ENCODE peak calls at places on chromosome 10, in eight cellular contexts. V, I, O, L, W, B, H and D are unnamed samples. For H3K36me3, the result is how much of the 10 kb centered on the place peaks cover.

GRCh38 chr10:24419067-24419466 is 210.1 kb downstream of the KIAA1217 start:
- DNase-seq in V (no peak), I (no peak), O (no peak), L (no peak), W (no peak), B (no peak), H (no peak), D (no peak)

GRCh38 chr10:77247076-77247561 is 390.5 kb downstream of the KCNMA1 start:
- DNase-seq in V (no peak), I (no peak), O (no peak), L (no peak), W (no peak), B (no peak), H (peak), D (no peak)

GRCh38 chr10:62724465-62724864 is 80.1 kb upstream of the ADO start:
- DNase-seq in V (no peak), I (peak), O (no peak), L (no peak), W (no peak), B (no peak), H (no peak), D (no peak)

GRCh38 chr10:43128958-43129706 is 9.1 kb upstream of the CSGALNACT2 start:
- DNase-seq in V (no peak), I (peak), O (peak), L (no peak), W (peak), B (no peak), H (peak), D (peak)

GRCh38 chr10:98367626-98368451 is 47.1 kb downstream of the PYROXD2 start:
- DNase-seq in V (no peak), I (no peak), O (no peak), L (no peak), W (no peak), B (no peak), H (no peak), D (no peak)

GRCh38 chr10:24382596-24382978 is 173.6 kb downstream of the KIAA1217 start:
- DNase-seq in V (no peak), I (no peak), O (no peak), L (no peak), W (no peak), B (no peak), H (no peak), D (no peak)

GRCh38 chr10:124534231-124534798 is 72.7 kb downstream of the LHPP start:
- DNase-seq in V (peak), I (no peak), O (peak), L (no peak), W (peak), B (peak), H (peak), D (no peak)

GRCh38 chr10:16545126-16545736 is 23.6 kb upstream of the C1QL3 start:
- DNase-seq in V (no peak), I (peak), O (no peak), L (no peak), W (no peak), B (no peak), H (peak), D (no peak)

GRCh38 chr10:83542774-83543291 is 596.5 kb upstream of the GHITM start:
- DNase-seq in V (no peak), I (no peak), O (no peak), L (no peak), W (no peak), B (no peak), H (no peak), D (no peak)

GRCh38 chr10:93573051-93573909 is 6.8 kb downstream of the FFAR4 start:
- DNase-seq in V (peak), I (no peak), O (peak), L (no peak), W (no peak), B (peak), H (no peak), D (no peak)

GRCh38 chr10:119643306-119644214 is 7.6 kb upstream of the BAG3 start:
- DNase-seq in V (no peak), I (no peak), O (no peak), L (no peak), W (no peak), B (no peak), H (no peak), D (no peak)

GRCh38 chr10:75238182-75239180 is 2.7 kb upstream of the COMTD1 start:
- DNase-seq in V (peak), I (no peak), O (no peak), L (no peak), W (no peak), B (no peak), H (peak), D (no peak)
- H3K36me3 ChIP-seq in V (under half), I (under half), O (under half), L (under half), W (under half), B (under half), H (under half), D (under half)

GRCh38 chr10:247480-247879 is 112.2 kb downstream of the ZMYND11 start:
- DNase-seq in V (no peak), I (no peak), O (no peak), L (no peak), W (no peak), B (no peak), H (no peak), D (no peak)
- H3K36me3 ChIP-seq in V (half or more), I (under half), O (under half), L (under half), W (under half), B (half or more), H (under half), D (under half)

GRCh38 chr10:5779753-5780152 is 33.5 kb downstream of the GDI2 start:
- DNase-seq in V (no peak), I (no peak), O (no peak), L (no peak), W (no peak), B (no peak), H (peak), D (no peak)

GRCh38 chr10:5774987-5775386 is 38.2 kb downstream of the GDI2 start:
- DNase-seq in V (no peak), I (no peak), O (no peak), L (no peak), W (no peak), B (no peak), H (no peak), D (no peak)

GRCh38 chr10:5776881-5777197 is 36.4 kb downstream of the GDI2 start:
- DNase-seq in V (no peak), I (no peak), O (no peak), L (no peak), W (no peak), B (no peak), H (no peak), D (no peak)

GRCh38 chr10:5775705-5776104 is 37.5 kb downstream of the GDI2 start:
- DNase-seq in V (peak), I (no peak), O (peak), L (peak), W (no peak), B (no peak), H (no peak), D (no peak)

DNA sequence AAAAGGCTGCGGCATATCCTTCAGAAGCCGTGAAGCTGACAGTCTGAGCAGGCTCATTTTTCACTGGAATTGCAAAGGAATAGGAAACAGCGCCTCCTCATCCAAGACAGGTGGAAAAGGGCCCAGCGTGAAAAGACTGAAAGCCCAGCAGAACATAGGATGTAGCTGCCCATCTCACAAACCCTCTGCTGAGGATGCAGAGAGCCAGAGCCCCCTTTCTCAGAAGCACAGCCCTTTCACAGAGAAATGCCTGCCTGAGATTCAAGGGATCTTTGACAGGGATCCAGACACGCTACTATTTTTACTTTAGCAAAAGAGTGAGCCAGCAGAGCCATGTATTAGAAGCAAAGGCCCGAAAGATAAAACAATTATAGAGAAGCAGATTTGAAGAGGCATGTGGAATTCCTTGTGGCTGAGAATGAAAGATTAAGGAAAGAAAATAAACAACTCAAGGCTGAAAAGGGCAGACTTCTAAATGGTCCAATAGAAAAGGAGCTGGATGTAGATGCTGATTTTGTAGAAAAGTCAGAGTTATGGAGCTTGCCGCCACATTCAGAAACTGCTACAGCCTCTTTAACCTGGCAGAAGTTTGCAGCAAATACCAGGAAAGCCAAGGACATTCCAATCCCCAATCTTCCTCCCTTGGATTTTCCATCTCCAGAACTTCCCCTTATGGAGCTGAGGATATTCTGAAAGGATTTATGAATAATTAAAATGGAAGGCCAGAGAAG is 36.9 kb downstream of the GDI2 start:
- DNase-seq in V (no peak), I (no peak), O (no peak), L (no peak), W (no peak), B (no peak), H (peak), D (no peak)
- H3K36me3 ChIP-seq in V (half or more), I (under half), O (under half), L (under half), W (under half), B (under half), H (under half), D (under half)

GRCh38 chr10:101935431-101935830 is 91.8 kb upstream of the KCNIP2 start:
- DNase-seq in V (no peak), I (no peak), O (no peak), L (no peak), W (no peak), B (no peak), H (no peak), D (no peak)
- H3K36me3 ChIP-seq in V (under half), I (under half), O (under half), L (under half), W (under half), B (under half), H (under half), D (under half)